ENCODE peak calls at places on chromosomes 5 and 9, in six cellular contexts. B, A, U, W, V and E are unnamed samples.

GRCh38 chr5:76471994-76472337 is 68.9 kb downstream of the IQGAP2 start:
- DNase-seq in A (no peak), V (no peak), U (no peak), W (no peak), B (no peak), E (no peak)

GRCh38 chr9:119827126-119827525 is 457.9 kb upstream of the BRINP1 start:
- DNase-seq in A (no peak), B (no peak), V (no peak), W (no peak), U (no peak), E (no peak)

GRCh38 chr9:97907051-97907450 is 15.2 kb downstream of the TRMO start:
- DNase-seq in V (no peak), W (no peak), A (no peak), U (peak), B (no peak), E (no peak)

GRCh38 chr5:53361708-53362107 is 118.7 kb upstream of the FST start:
- DNase-seq in A (no peak), V (no peak), B (no peak), U (no peak), W (no peak), E (no peak)

GRCh38 chr5:150410524-150411244 is 2.0 kb downstream of the CD74 start:
- DNase-seq in V (peak), U (peak), B (peak), A (peak), W (peak), E (peak)

GRCh38 chr9:124122813-124123462 is 111.4 kb downstream of the LHX2 start:
- DNase-seq in B (no peak), V (no peak), W (no peak), A (peak), U (no peak), E (no peak)

GRCh38 chr5:53568868-53569267 is 8.4 kb downstream of the NDUFS4 start:
- DNase-seq in U (no peak), A (no peak), V (no peak), W (no peak), B (no peak), E (no peak)

GRCh38 chr5:4571248-4571950 is 568.7 kb upstream of the ADAMTS16 start:
- DNase-seq in A (no peak), W (no peak), U (no peak), V (no peak), B (no peak), E (no peak)

GRCh38 chr9:104810421-104811339 is 46.8 kb downstream of the NIPSNAP3B start:
- DNase-seq in U (no peak), V (no peak), W (peak), B (no peak), A (no peak), E (no peak)

GRCh38 chr5:135425641-135426040 is 21.5 kb downstream of the DCANP1 start:
- DNase-seq in A (no peak), U (no peak), B (no peak), V (no peak), W (no peak), E (no peak)

GRCh38 chr9:108687360-108687981 is 168.3 kb downstream of the ACTL7B start:
- DNase-seq in U (no peak), A (no peak), W (peak), B (no peak), V (no peak), E (no peak)

GRCh38 chr5:124393564-124394379 is 352.7 kb downstream of the ZNF608 start:
- DNase-seq in W (no peak), A (no peak), V (no peak), B (no peak), U (no peak), E (no peak)

GRCh38 chr9:99430301-99430700 is 208.2 kb downstream of the SEC61B start:
- DNase-seq in W (peak), U (no peak), A (no peak), V (no peak), B (no peak), E (no peak)

GRCh38 chr9:91345978-91346377 is 15.7 kb downstream of the AUH start:
- DNase-seq in U (no peak), W (no peak), B (no peak), A (no peak), V (no peak), E (no peak)

GRCh38 chr5:31707294-31707693 is 68.4 kb downstream of the PDZD2 start:
- DNase-seq in B (no peak), V (no peak), A (no peak), W (no peak), U (no peak), E (no peak)

GRCh38 chr9:83920469-83920941 is 727 bp downstream of the KIF27 start:
- DNase-seq in A (peak), B (peak), U (peak), W (no peak), V (no peak), E (no peak)

GRCh38 chr5:72478276-72478675 is 28.9 kb downstream of the ZNF366 start:
- DNase-seq in W (no peak), B (no peak), V (no peak), A (no peak), U (no peak), E (no peak)

GRCh38 chr5:14595189-14595588 is 13.6 kb downstream of the OTULINL start:
- DNase-seq in B (peak), V (no peak), A (peak), W (no peak), U (peak), E (peak)

GRCh38 chr9:136537896-136538598 is 7.8 kb downstream of the NOTCH1 start:
- DNase-seq in U (no peak), V (no peak), B (no peak), A (no peak), W (no peak), E (no peak)

GRCh38 chr9:136709454-136710109 is 2.8 kb upstream of the DIPK1B start:
- DNase-seq in A (no peak), B (no peak), W (no peak), U (no peak), V (no peak), E (no peak)